ENCODE peak calls at places on chromosomes 13 and 19, in four cellular contexts. One of them, this sample, is unnamed.

GRCh38 chr19:45508931-45509691 is 1.8 kb downstream of the VASP start:
- DNase-seq in HepG2: peak
- DNase-seq in K562: peak
- DNase-seq in SK-N-SH: peak
- DNase-seq in this sample: peak

GRCh38 chr13:27924529-27925141 is 4.8 kb downstream of the PDX1 start:
- DNase-seq in K562: no peak
- DNase-seq in SK-N-SH: no peak
- DNase-seq in HepG2: no peak
- DNase-seq in this sample: no peak

GRCh38 chr13:78867655-78868054 is 208.7 kb upstream of the OBI1 start:
- DNase-seq in SK-N-SH: no peak
- DNase-seq in HepG2: peak
- DNase-seq in K562: no peak
- DNase-seq in this sample: no peak

GRCh38 chr13:107210216-107211010 is 642.5 kb upstream of the ARGLU1 start:
- DNase-seq in K562: no peak
- DNase-seq in HepG2: no peak
- DNase-seq in SK-N-SH: no peak
- DNase-seq in this sample: no peak

GRCh38 chr19:50206191-50206590 is 2.8 kb downstream of the MYH14 start:
- DNase-seq in K562: no peak
- DNase-seq in SK-N-SH: no peak
- DNase-seq in HepG2: no peak
- DNase-seq in this sample: no peak

GRCh38 chr13:21360463-21360862 is 98.6 kb downstream of the ZDHHC20 start:
- DNase-seq in K562: no peak
- DNase-seq in HepG2: no peak
- DNase-seq in SK-N-SH: no peak
- DNase-seq in this sample: no peak

GRCh38 chr19:29337029-29337428 is 124.1 kb upstream of the UQCRFS1 start:
- DNase-seq in HepG2: no peak
- DNase-seq in K562: no peak
- DNase-seq in SK-N-SH: no peak
- DNase-seq in this sample: no peak

GRCh38 chr13:73544175-73544574 is 485.4 kb downstream of the KLF5 start:
- DNase-seq in SK-N-SH: no peak
- DNase-seq in K562: no peak
- DNase-seq in HepG2: no peak
- DNase-seq in this sample: no peak

GRCh38 chr13:73816702-73817101 is 317.5 kb downstream of the KLF12 start:
- DNase-seq in K562: no peak
- DNase-seq in SK-N-SH: no peak
- DNase-seq in HepG2: no peak
- DNase-seq in this sample: no peak

GRCh38 chr13:76271728-76272232 is 614.4 kb downstream of the KCTD12 start:
- DNase-seq in K562: no peak
- DNase-seq in HepG2: no peak
- DNase-seq in SK-N-SH: no peak
- DNase-seq in this sample: no peak

GRCh38 chr19:38506723-38507550 is 73.4 kb downstream of the RYR1 start:
- DNase-seq in HepG2: peak
- DNase-seq in K562: peak
- DNase-seq in SK-N-SH: peak
- DNase-seq in this sample: peak

GRCh38 chr13:24995225-24995804 is 100.6 kb upstream of the PABPC3 start:
- DNase-seq in HepG2: peak
- DNase-seq in K562: peak
- DNase-seq in SK-N-SH: peak
- DNase-seq in this sample: no peak

GRCh38 chr19:52176574-52176973 is 5.2 kb upstream of the ZNF836 start:
- DNase-seq in SK-N-SH: no peak
- DNase-seq in HepG2: no peak
- DNase-seq in K562: no peak
- DNase-seq in this sample: no peak

GRCh38 chr13:24717217-24717616 is 37.0 kb downstream of the ATP12A start:
- DNase-seq in HepG2: no peak
- DNase-seq in SK-N-SH: no peak
- DNase-seq in K562: no peak
- DNase-seq in this sample: no peak

GRCh38 chr13:110912651-110913051 is 2.2 kb downstream of the ANKRD10 start:
- DNase-seq in HepG2: peak
- DNase-seq in K562: no peak
- DNase-seq in SK-N-SH: no peak
- DNase-seq in this sample: no peak

GRCh38 chr19:21322528-21322927 is 6.7 kb downstream of the ZNF708 start:
- DNase-seq in HepG2: no peak
- DNase-seq in SK-N-SH: no peak
- DNase-seq in K562: no peak
- DNase-seq in this sample: no peak

GRCh38 chr13:39038569-39038898 is 278 bp downstream of the NHLRC3 start:
- DNase-seq in SK-N-SH: no peak
- DNase-seq in HepG2: peak
- DNase-seq in K562: peak
- DNase-seq in this sample: no peak

GRCh38 chr19:41734585-41734984 is 20.7 kb upstream of the CEACAM6 start:
- DNase-seq in HepG2: no peak
- DNase-seq in K562: no peak
- DNase-seq in SK-N-SH: no peak
- DNase-seq in this sample: no peak

GRCh38 chr19:1764293-1764683 is 11.0 kb downstream of the ONECUT3 start:
- DNase-seq in K562: no peak
- DNase-seq in SK-N-SH: no peak
- DNase-seq in HepG2: no peak
- DNase-seq in this sample: no peak
- TF ChIP-seq NFIC in K562: no peak
- TF ChIP-seq NFIC in SK-N-SH: no peak
- TF ChIP-seq NFIC in HepG2: no peak
- TF ChIP-seq NFIC in this sample: no peak

GRCh38 chr13:101451641-101452040 is 834 bp upstream of the ITGBL1 start:
- DNase-seq in HepG2: no peak
- DNase-seq in SK-N-SH: no peak
- DNase-seq in K562: no peak
- DNase-seq in this sample: no peak

GRCh38 chr13:101454767-101455166 is 2.3 kb downstream of the ITGBL1 start:
- DNase-seq in K562: no peak
- DNase-seq in SK-N-SH: no peak
- DNase-seq in HepG2: no peak
- DNase-seq in this sample: no peak

GRCh38 chr13:101450749-101451130 is 1.7 kb upstream of the ITGBL1 start:
- DNase-seq in SK-N-SH: no peak
- DNase-seq in HepG2: no peak
- DNase-seq in K562: no peak
- DNase-seq in this sample: no peak

GRCh38 chr13:101453784-101454201 is 1.3 kb downstream of the ITGBL1 start:
- DNase-seq in K562: no peak
- DNase-seq in HepG2: no peak
- DNase-seq in SK-N-SH: peak
- DNase-seq in this sample: no peak

GRCh38 chr13:101452519-101453485 is at the start of gene ITGBL1:
- DNase-seq in K562: no peak
- DNase-seq in SK-N-SH: peak
- DNase-seq in HepG2: no peak
- DNase-seq in this sample: no peak
- H3K4me3 ChIP-seq in K562: no peak
- H3K4me3 ChIP-seq in SK-N-SH: peak
- H3K4me3 ChIP-seq in HepG2: peak
- H3K4me3 ChIP-seq in this sample: peak

DNA sequence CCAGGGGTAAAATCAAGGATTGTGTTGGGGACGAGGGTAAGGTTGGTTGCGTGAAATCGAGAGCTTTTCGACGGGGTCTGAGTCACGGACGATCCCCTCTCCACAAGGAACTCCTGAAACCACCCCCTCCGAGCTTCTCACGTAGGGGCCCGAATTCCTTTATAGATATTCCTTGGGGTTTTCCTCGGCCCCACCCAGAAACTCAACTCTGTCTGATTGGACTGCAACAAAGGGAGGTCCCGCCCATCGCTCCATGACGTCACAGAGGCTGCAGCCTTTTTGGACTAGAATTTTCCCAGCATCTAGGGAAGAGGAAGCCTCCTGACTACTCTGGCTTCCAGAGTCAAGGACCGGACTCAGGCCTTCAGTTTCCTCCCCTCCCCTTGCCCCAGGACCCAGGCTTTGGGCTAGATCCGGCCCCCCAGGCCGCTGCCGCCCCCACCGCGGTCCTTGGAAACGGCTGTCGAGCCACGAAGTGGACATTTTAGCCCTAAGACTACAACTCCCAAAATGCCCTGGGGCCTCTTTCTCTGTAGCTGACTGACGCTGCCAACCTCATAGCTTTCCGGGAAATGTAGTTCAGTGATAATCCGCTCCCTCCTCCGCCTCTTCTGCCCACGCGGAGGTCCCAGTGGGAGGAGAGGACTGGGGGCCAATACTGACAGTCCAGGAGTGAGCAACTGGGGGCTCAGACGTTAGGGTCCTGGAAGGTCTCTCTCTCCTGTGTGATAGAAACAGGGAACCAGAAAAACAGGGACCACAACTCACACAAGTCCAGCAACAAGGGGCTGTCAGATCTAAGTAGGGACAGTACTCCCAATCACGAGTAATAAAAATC is at the start of gene IZUMO1:
- DNase-seq in SK-N-SH: peak
- DNase-seq in K562: peak
- DNase-seq in HepG2: no peak
- DNase-seq in this sample: no peak
- TF ChIP-seq NFIC in SK-N-SH: no peak
- TF ChIP-seq NFIC in K562: no peak
- TF ChIP-seq NFIC in HepG2: no peak
- TF ChIP-seq NFIC in this sample: no peak

GRCh38 chr19:17718467-17718987 is 753 bp upstream of the MAP1S start:
- DNase-seq in K562: no peak
- DNase-seq in HepG2: no peak
- DNase-seq in SK-N-SH: no peak
- DNase-seq in this sample: no peak
- H3K4me3 ChIP-seq in K562: peak
- H3K4me3 ChIP-seq in HepG2: peak
- H3K4me3 ChIP-seq in SK-N-SH: no peak
- H3K4me3 ChIP-seq in this sample: peak

GRCh38 chr19:18713550-18714117 is 30.2 kb downstream of the CRTC1 start:
- DNase-seq in SK-N-SH: no peak
- DNase-seq in HepG2: peak
- DNase-seq in K562: no peak
- DNase-seq in this sample: no peak
- TF ChIP-seq NFIC in SK-N-SH: no peak
- TF ChIP-seq NFIC in HepG2: no peak
- TF ChIP-seq NFIC in K562: no peak
- TF ChIP-seq NFIC in this sample: no peak

DNA sequence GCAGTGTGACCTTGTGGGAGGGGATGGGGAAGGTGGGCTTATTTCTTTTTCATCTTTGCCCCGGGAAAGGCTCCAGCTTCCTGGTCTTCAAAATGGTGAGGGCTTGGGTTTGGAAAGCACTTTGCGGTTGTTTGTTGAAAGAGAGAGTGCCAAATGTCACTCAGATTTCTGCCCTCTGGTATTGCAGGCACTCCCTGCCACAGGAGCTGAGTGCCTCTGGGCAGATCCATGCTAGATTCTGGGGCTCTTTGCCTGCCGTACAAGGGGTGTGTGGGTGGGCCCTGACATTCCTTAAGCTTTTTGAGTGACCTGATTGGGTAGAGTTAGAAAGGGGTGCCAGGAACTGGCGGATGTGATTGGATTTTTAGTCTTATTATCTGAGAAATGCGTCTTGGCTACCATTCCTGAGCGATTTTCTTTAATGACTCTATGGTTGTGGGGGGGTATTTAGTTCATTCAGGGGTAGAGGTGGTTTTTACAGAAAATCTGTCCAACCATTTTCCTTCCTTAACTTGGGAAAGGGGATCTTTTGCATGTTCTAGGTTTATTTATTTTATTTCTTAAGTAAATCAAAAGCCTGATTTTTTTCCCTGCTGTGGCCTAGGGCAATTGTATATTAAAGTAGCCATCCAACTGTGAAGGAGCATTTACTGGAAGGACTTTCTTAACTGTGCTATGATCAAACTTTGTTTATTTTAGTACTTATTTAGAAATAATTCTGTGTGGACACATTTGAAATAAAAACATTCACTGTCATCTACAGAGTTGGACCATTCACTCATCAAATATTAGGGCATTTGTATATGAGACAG is 3.2 kb downstream of the ARHGAP35 start:
- DNase-seq in HepG2: peak
- DNase-seq in K562: no peak
- DNase-seq in SK-N-SH: peak
- DNase-seq in this sample: no peak
- H3K4me3 ChIP-seq in HepG2: peak
- H3K4me3 ChIP-seq in K562: peak
- H3K4me3 ChIP-seq in SK-N-SH: peak
- H3K4me3 ChIP-seq in this sample: peak

DNA sequence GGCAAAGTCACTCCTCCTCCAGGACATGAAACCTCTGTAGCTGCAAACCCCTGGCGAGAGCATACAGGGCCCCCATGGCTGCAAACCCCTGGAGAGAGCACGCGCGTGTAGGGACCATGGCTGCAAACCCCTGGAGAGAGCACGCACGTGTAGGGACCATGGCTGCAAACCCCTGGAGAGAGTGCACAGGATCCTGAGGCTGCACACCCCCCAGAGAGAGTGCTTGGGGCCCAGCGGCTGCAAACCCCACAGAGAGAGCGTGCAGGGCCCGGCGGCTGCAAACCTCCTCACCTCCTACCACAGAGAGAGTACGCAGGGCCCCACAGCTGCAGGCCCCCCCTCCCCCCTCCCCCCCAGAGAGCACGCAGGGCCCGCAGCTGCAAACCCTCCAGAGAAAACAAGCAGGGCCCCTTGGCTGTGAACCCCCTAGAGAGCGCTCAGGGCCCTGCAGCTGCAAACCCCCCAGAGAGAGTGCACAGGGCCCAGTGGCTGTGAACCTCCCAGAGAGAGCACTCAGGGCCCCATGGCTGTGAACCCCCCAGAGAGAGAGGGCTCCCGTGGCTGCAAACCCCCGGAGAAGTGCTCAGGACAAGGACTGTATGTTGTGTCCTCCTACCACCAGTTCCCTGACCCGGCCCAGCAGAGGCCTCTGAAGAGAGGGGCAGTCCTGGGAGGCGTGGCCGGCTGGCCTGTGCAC is 7.3 kb downstream of the ADPRHL1 start:
- DNase-seq in SK-N-SH: no peak
- DNase-seq in K562: no peak
- DNase-seq in HepG2: no peak
- DNase-seq in this sample: no peak
- TF ChIP-seq NFIC in SK-N-SH: no peak
- TF ChIP-seq NFIC in K562: no peak
- TF ChIP-seq NFIC in HepG2: no peak
- TF ChIP-seq NFIC in this sample: no peak

GRCh38 chr13:29428992-29429315 is 166.5 kb downstream of the SLC7A1 start:
- DNase-seq in K562: no peak
- DNase-seq in HepG2: no peak
- DNase-seq in SK-N-SH: no peak
- DNase-seq in this sample: no peak
- H3K4me3 ChIP-seq in K562: no peak
- H3K4me3 ChIP-seq in HepG2: no peak
- H3K4me3 ChIP-seq in SK-N-SH: peak
- H3K4me3 ChIP-seq in this sample: no peak

This sample was measured in GM12878.